ENCODE peak calls at places on chromosomes 6 and 20, in eight cellular contexts. T is GM23248; R is ascending aorta; K is OCI-LY7; L is heart right ventricle; Y is mesendoderm; V is IMR-90; J is CD4-positive, CD25-positive, alpha-beta regulatory T cell. A is an unnamed sample.
A peak's percentile ranks its signal among the peaks of the same experiment; 100 is the strongest.

GRCh38 chr6:10531942-10532341 is 10.8 kb downstream of the GCNT2 start:
- DNase-seq in J (no peak), Y (no peak), K (peak; percentile 43), V (no peak), T (no peak), R (no peak), L (no peak), A (no peak)

GRCh38 chr6:123589973-123590372 is 46.8 kb downstream of the TRDN start:
- DNase-seq in T (no peak), V (no peak), R (no peak), J (no peak), L (no peak), Y (peak; percentile 44), K (no peak), A (no peak)

GRCh38 chr20:4119854-4120209 is 104.5 kb upstream of the RNF24 start:
- DNase-seq in J (no peak), V (no peak), T (peak; percentile 54), R (no peak), L (no peak), Y (no peak), K (no peak), A (no peak)

GRCh38 chr6:106745824-106746610 is 116.6 kb downstream of the QRSL1 start:
- DNase-seq in V (peak; percentile 6), L (no peak), R (no peak), T (no peak), Y (no peak), J (no peak), K (no peak), A (peak; percentile 95)

GRCh38 chr6:46954819-46955520 is 33.2 kb upstream of the ADGRF5 start:
- DNase-seq in Y (no peak), L (no peak), K (no peak), J (no peak), R (no peak), T (no peak), V (no peak), A (peak; percentile 69)

GRCh38 chr20:8129211-8129986 is 2.7 kb upstream of the PLCB1 start:
- DNase-seq in Y (peak; percentile 65), T (no peak), L (no peak), K (no peak), R (no peak), V (peak; percentile 88), J (no peak), A (no peak)

GRCh38 chr20:58695084-58695722 is 2.6 kb downstream of the NPEPL1 start:
- DNase-seq in J (no peak), R (no peak), K (no peak), Y (peak; percentile 27), L (no peak), V (no peak), T (no peak), A (no peak)

GRCh38 chr6:138105880-138106664 is 1.1 kb downstream of the PERP start:
- DNase-seq in T (peak; percentile 28), J (peak; percentile 15), Y (peak; percentile 92), L (no peak), K (no peak), V (peak; percentile 15), R (no peak), A (peak; percentile 55)

GRCh38 chr6:100202417-100203194 is 208.6 kb upstream of the MCHR2 start:
- DNase-seq in R (no peak), V (peak; percentile 93), T (peak; percentile 94), K (no peak), Y (no peak), L (no peak), J (no peak), A (peak; percentile 89)

GRCh38 chr6:105192707-105193465 is 13.1 kb upstream of the POPDC3 start:
- DNase-seq in L (no peak), V (peak; percentile 78), K (no peak), Y (no peak), R (no peak), T (peak; percentile 88), J (no peak), A (peak; percentile 76)

GRCh38 chr6:144879436-144879835 is 594.3 kb downstream of the UTRN start:
- DNase-seq in R (no peak), T (no peak), V (no peak), Y (no peak), J (no peak), K (no peak), L (no peak), A (no peak)

GRCh38 chr20:51385941-51386530 is 156.5 kb downstream of the NFATC2 start:
- DNase-seq in R (no peak), K (peak; percentile 74), J (peak; percentile 59), V (peak; percentile 41), L (no peak), T (peak; percentile 61), Y (peak; percentile 74), A (peak; percentile 31)

GRCh38 chr6:85865665-85866372 is 223.1 kb upstream of the SYNCRIP start:
- DNase-seq in Y (peak; percentile 18), L (no peak), K (no peak), T (peak; percentile 83), J (peak; percentile 10), V (peak; percentile 71), R (no peak), A (peak; percentile 62)

GRCh38 chr6:92180090-92180489 is 1239.3 kb downstream of the EPHA7 start:
- DNase-seq in V (no peak), T (no peak), L (no peak), J (no peak), Y (no peak), K (no peak), R (no peak), A (no peak)

GRCh38 chr20:9741996-9742395 is 96.9 kb downstream of the PAK5 start:
- DNase-seq in T (no peak), K (no peak), R (no peak), L (no peak), Y (no peak), V (no peak), J (no peak), A (no peak)

GRCh38 chr6:118768904-118769325 is 117.5 kb upstream of the CEP85L start:
- DNase-seq in V (no peak), R (no peak), J (peak; percentile 54), Y (no peak), K (no peak), L (no peak), T (no peak), A (peak; percentile 86)

GRCh38 chr20:32247957-32248497 is 29.4 kb upstream of the KIF3B start:
- DNase-seq in V (no peak), R (no peak), J (no peak), L (no peak), K (no peak), Y (no peak), T (peak; percentile 45), A (no peak)

GRCh38 chr6:139473239-139473701 is 98.8 kb upstream of the CITED2 start:
- DNase-seq in J (no peak), K (no peak), V (no peak), Y (peak; percentile 73), L (no peak), R (no peak), T (peak; percentile 53), A (no peak)

GRCh38 chr20:46348972-46349741 is 40.9 kb upstream of the CDH22 start:
- DNase-seq in Y (peak; percentile 73), K (peak; percentile 59), T (peak; percentile 72), R (no peak), J (peak; percentile 41), V (peak; percentile 31), L (peak; percentile 64), A (peak; percentile 20)

GRCh38 chr20:17712708-17713107 is 12.9 kb downstream of the BANF2 start:
- DNase-seq in L (no peak), V (peak; percentile 84), Y (no peak), K (no peak), T (peak; percentile 23), R (no peak), J (no peak), A (no peak)
- H3K36me3 ChIP-seq in L (no peaks in the 10 kb centered on the region), V (no peaks in the 10 kb centered on the region), Y (no peaks in the 10 kb centered on the region), K (no peaks in the 10 kb centered on the region), T (no peaks in the 10 kb centered on the region), R (no peaks in the 10 kb centered on the region), J (no peaks in the 10 kb centered on the region), A (no peaks in the 10 kb centered on the region)

DNA sequence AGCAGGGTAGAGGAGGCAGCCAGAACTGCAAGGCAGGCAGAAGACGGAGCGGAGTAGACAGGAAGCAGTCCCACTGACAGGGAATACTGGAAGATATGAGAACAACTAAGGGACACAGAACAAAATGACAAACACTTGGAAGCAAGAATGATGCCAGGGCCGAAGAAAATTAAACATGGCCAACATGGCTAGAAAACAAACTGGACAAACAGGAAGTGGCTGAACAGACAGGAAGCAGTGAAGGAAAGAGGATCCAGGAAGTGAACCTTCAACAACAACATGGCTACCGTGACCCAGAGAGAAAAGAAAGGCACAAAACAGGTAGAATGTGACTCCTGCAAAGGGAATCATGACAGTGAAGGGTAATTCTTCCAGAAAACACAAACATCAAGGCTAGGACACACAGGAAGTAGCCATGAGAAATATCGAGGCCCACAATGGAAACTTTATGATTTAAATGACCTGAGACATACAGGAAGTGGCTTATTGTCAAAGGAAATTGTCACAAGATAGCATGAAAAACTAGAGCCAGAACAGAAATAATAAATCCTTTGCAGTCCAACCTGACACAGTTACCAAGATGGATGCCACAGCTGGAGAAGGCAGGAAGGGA is 9.1 kb downstream of the COL11A2 start:
- DNase-seq in T (no peak), L (no peak), K (peak; percentile 64), J (peak; percentile 68), V (no peak), R (no peak), Y (no peak), A (no peak)
- H3K4me3 ChIP-seq in T (no peak overlapping the region), L (no peak overlapping the region), K (peak overlapping the region; percentile 40), J (peak overlapping the region; percentile 65), V (no peak overlapping the region), R (no peak overlapping the region), Y (no peak overlapping the region), A (no peak overlapping the region)

DNA sequence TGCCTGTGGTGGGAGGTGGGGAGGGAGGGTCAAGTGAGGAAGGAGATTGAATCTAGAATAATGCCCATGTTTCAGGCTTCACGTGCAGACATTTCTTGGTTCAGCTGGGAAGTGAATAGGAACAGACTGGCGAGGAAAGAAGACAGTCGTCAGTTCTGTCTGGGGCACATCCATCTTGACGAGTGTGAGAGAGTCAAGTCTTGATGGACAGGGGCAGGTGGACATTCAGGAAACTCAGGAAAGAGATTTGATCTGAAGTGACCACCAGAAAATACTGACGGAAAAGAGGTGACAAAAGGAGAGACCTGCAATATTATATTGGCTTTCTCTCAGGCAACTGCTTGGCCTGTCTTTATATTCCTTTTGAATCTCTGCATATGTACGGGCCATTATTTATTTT is 68.6 kb downstream of the ESR1 start:
- DNase-seq in L (no peak), K (no peak), J (no peak), T (no peak), V (no peak), R (no peak), Y (no peak), A (no peak)
- H3K36me3 ChIP-seq in L (no peaks in the 10 kb centered on the region), K (no peaks in the 10 kb centered on the region), J (no peaks in the 10 kb centered on the region), T (no peaks in the 10 kb centered on the region), V (no peaks in the 10 kb centered on the region), R (no peaks in the 10 kb centered on the region), Y (no peaks in the 10 kb centered on the region), A (no peaks in the 10 kb centered on the region)

DNA sequence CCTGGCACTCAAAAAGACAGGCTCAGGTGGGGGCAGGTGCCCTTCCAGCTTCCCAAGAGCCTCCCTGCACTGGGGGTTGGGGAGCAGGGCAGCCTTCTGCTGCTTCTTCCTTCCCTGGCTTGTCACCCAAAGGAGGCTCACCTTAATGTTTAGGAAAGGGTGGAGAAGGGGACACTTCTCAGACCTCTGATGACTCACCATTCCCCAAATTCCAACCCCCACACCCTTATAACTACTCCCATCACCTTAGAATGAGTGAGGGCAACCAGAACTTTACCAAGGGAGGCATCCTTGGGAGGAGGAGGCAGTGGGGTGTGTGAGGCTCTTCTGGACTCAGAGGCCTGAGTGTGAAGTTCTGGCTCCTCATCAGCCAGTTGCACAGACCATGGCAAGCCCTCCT is 15.2 kb upstream of the FOXP4 start:
- DNase-seq in L (no peak), R (no peak), K (no peak), T (no peak), Y (no peak), V (no peak), J (no peak), A (no peak)
- H3K4me3 ChIP-seq in L (no peak overlapping the region), R (no peak overlapping the region), K (no peak overlapping the region), T (no peak overlapping the region), Y (no peak overlapping the region), V (no peak overlapping the region), J (no peak overlapping the region), A (no peak overlapping the region)

GRCh38 chr6:43671011-43671800 is 16.4 kb downstream of the MRPS18A start:
- DNase-seq in L (no peak), V (peak; percentile 20), Y (no peak), K (no peak), R (no peak), T (no peak), J (no peak), A (no peak)
- H3K36me3 ChIP-seq in L (peaks cover 34% of the 10 kb centered on the region), V (peaks cover 42% of the 10 kb centered on the region), Y (peaks cover 12% of the 10 kb centered on the region), K (peaks cover 56% of the 10 kb centered on the region), R (peaks cover 54% of the 10 kb centered on the region), T (peaks cover 2% of the 10 kb centered on the region), J (peaks cover 47% of the 10 kb centered on the region), A (peaks cover 20% of the 10 kb centered on the region)

A was measured in bronchial epithelial cell.